ENCODE peak calls at places on chromosomes 13 and 19, in six cellular contexts. One of them, this sample, is unnamed.

GRCh38 chr19:49272204-49272603 is 52.8 kb downstream of the SLC6A16 start:
- DNase-seq in transverse colon: no peak
- DNase-seq in GM12891: no peak
- DNase-seq in suprapubic skin: no peak
- DNase-seq in H1: no peak
- DNase-seq in stomach: no peak
- DNase-seq in this sample: no peak

GRCh38 chr19:50542825-50543428 is 25.3 kb downstream of the LRRC4B start:
- DNase-seq in transverse colon: no peak
- DNase-seq in GM12891: no peak
- DNase-seq in suprapubic skin: no peak
- DNase-seq in H1: no peak
- DNase-seq in stomach: no peak
- DNase-seq in this sample: no peak

GRCh38 chr13:51271008-51271407 is 48.8 kb downstream of the FAM124A start:
- DNase-seq in transverse colon: no peak
- DNase-seq in GM12891: no peak
- DNase-seq in suprapubic skin: no peak
- DNase-seq in H1: peak; percentile 13
- DNase-seq in stomach: no peak
- DNase-seq in this sample: no peak

GRCh38 chr19:6720369-6721112 is at the start of gene C3:
- DNase-seq in transverse colon: no peak
- DNase-seq in GM12891: no peak
- DNase-seq in suprapubic skin: no peak
- DNase-seq in H1: no peak
- DNase-seq in stomach: peak; percentile 32
- DNase-seq in this sample: peak; percentile 94

GRCh38 chr19:681029-681626 is 4.9 kb downstream of the FSTL3 start:
- DNase-seq in transverse colon: peak; percentile 92
- DNase-seq in GM12891: peak; percentile 90
- DNase-seq in suprapubic skin: peak; percentile 83
- DNase-seq in H1: no peak
- DNase-seq in stomach: peak; percentile 90
- DNase-seq in this sample: no peak

GRCh38 chr19:35090160-35090794 is 25.3 kb upstream of the FXYD3 start:
- DNase-seq in transverse colon: peak; percentile 58
- DNase-seq in GM12891: peak; percentile 61
- DNase-seq in suprapubic skin: no peak
- DNase-seq in H1: peak; percentile 80
- DNase-seq in stomach: peak; percentile 69
- DNase-seq in this sample: no peak

GRCh38 chr13:53683146-53683545 is 654.5 kb downstream of the OLFM4 start:
- DNase-seq in transverse colon: no peak
- DNase-seq in GM12891: no peak
- DNase-seq in suprapubic skin: no peak
- DNase-seq in H1: no peak
- DNase-seq in stomach: no peak
- DNase-seq in this sample: no peak

GRCh38 chr19:40464059-40465024 is 1.2 kb downstream of the BLVRB start:
- DNase-seq in transverse colon: peak; percentile 93
- DNase-seq in GM12891: no peak
- DNase-seq in suprapubic skin: peak; percentile 88
- DNase-seq in H1: peak; percentile 96
- DNase-seq in stomach: peak; percentile 92
- DNase-seq in this sample: peak; percentile 90

GRCh38 chr19:35609881-35610353 is 2.6 kb upstream of the HAUS5 start:
- DNase-seq in transverse colon: no peak
- DNase-seq in GM12891: no peak
- DNase-seq in suprapubic skin: no peak
- DNase-seq in H1: no peak
- DNase-seq in stomach: no peak
- DNase-seq in this sample: no peak

GRCh38 chr19:43618921-43619261 is 538 bp downstream of the ZNF428 start:
- DNase-seq in transverse colon: no peak
- DNase-seq in GM12891: peak; percentile 68
- DNase-seq in suprapubic skin: no peak
- DNase-seq in H1: no peak
- DNase-seq in stomach: no peak
- DNase-seq in this sample: no peak

GRCh38 chr19:703651-704446 is 4.9 kb upstream of the PALM start:
- DNase-seq in transverse colon: peak; percentile 84
- DNase-seq in GM12891: peak; percentile 69
- DNase-seq in suprapubic skin: no peak
- DNase-seq in H1: peak; percentile 100
- DNase-seq in stomach: peak; percentile 84
- DNase-seq in this sample: no peak

GRCh38 chr13:109840201-109840892 is 54.0 kb upstream of the IRS2 start:
- DNase-seq in transverse colon: no peak
- DNase-seq in GM12891: no peak
- DNase-seq in suprapubic skin: no peak
- DNase-seq in H1: no peak
- DNase-seq in stomach: no peak
- DNase-seq in this sample: no peak

GRCh38 chr19:10043286-10043927 is 30.1 kb downstream of the RDH8 start:
- DNase-seq in transverse colon: no peak
- DNase-seq in GM12891: no peak
- DNase-seq in suprapubic skin: no peak
- DNase-seq in H1: no peak
- DNase-seq in stomach: no peak
- DNase-seq in this sample: no peak

GRCh38 chr13:106118050-106118449 is 417.4 kb downstream of the EFNB2 start:
- DNase-seq in transverse colon: no peak
- DNase-seq in GM12891: no peak
- DNase-seq in suprapubic skin: no peak
- DNase-seq in H1: no peak
- DNase-seq in stomach: no peak
- DNase-seq in this sample: no peak

GRCh38 chr13:102198418-102199322 is 203.2 kb downstream of the FGF14 start:
- DNase-seq in transverse colon: no peak
- DNase-seq in GM12891: no peak
- DNase-seq in suprapubic skin: no peak
- DNase-seq in H1: no peak
- DNase-seq in stomach: no peak
- DNase-seq in this sample: no peak

GRCh38 chr19:10517361-10517759 is at the start of gene S1PR5:
- DNase-seq in transverse colon: no peak
- DNase-seq in GM12891: no peak
- DNase-seq in suprapubic skin: no peak
- DNase-seq in H1: no peak
- DNase-seq in stomach: no peak
- DNase-seq in this sample: no peak

GRCh38 chr13:99464441-99464949 is 36.8 kb upstream of the TM9SF2 start:
- DNase-seq in transverse colon: no peak
- DNase-seq in GM12891: no peak
- DNase-seq in suprapubic skin: no peak
- DNase-seq in H1: no peak
- DNase-seq in stomach: no peak
- DNase-seq in this sample: no peak
- TF ChIP-seq POLR2AphosphoS5 in transverse colon: no peak
- TF ChIP-seq POLR2AphosphoS5 in GM12891: no peak
- TF ChIP-seq POLR2AphosphoS5 in suprapubic skin: no peak
- TF ChIP-seq POLR2AphosphoS5 in H1: no peak
- TF ChIP-seq POLR2AphosphoS5 in stomach: no peak
- TF ChIP-seq POLR2AphosphoS5 in this sample: no peak

GRCh38 chr19:38653028-38653571 is 5.7 kb downstream of the ACTN4 start:
- DNase-seq in transverse colon: peak; percentile 78
- DNase-seq in GM12891: no peak
- DNase-seq in suprapubic skin: no peak
- DNase-seq in H1: no peak
- DNase-seq in stomach: peak; percentile 63
- DNase-seq in this sample: no peak
- TF ChIP-seq POLR2AphosphoS5 in transverse colon: peak; percentile 18
- TF ChIP-seq POLR2AphosphoS5 in GM12891: no peak
- TF ChIP-seq POLR2AphosphoS5 in suprapubic skin: no peak
- TF ChIP-seq POLR2AphosphoS5 in H1: no peak
- TF ChIP-seq POLR2AphosphoS5 in stomach: no peak
- TF ChIP-seq POLR2AphosphoS5 in this sample: no peak

GRCh38 chr13:80276371-80277289 is 64.3 kb downstream of the SPRY2 start:
- DNase-seq in transverse colon: no peak
- DNase-seq in GM12891: no peak
- DNase-seq in suprapubic skin: no peak
- DNase-seq in H1: no peak
- DNase-seq in stomach: no peak
- DNase-seq in this sample: no peak
- TF ChIP-seq POLR2AphosphoS5 in transverse colon: no peak
- TF ChIP-seq POLR2AphosphoS5 in GM12891: no peak
- TF ChIP-seq POLR2AphosphoS5 in suprapubic skin: no peak
- TF ChIP-seq POLR2AphosphoS5 in H1: no peak
- TF ChIP-seq POLR2AphosphoS5 in stomach: no peak
- TF ChIP-seq POLR2AphosphoS5 in this sample: no peak

DNA sequence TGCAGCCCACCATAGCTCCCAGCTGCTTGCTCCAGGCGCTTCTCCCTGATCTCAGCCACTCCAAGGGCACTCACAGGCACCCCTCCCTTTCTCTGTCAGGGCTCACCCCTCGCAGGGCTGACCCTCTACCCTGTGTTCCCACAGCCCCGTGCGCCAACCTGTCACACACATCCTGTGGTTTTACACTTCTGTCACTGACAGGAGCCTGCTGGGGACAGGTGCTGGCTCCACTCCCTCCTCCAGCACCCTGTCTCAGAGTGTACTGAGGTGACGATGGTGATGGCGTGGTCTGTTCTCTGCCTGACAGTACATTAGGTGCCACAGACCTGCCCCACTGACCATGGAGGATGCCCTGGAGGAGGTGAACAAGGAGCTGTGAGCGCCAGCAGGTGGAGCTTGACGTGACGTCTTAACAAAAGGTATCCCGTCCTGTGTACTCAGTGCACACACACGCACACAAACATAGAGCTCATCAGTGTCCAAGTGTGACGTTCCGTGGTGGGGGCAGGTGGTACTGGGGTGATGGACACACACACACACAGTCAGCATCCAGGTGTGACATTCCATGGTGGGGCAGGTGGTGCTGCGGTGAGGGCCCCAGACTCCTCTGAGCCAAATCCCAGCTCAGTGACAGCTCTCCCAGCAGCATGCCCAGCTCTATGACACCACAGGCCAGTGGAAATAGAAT is 20.9 kb downstream of the C19orf44 start:
- DNase-seq in transverse colon: no peak
- DNase-seq in GM12891: no peak
- DNase-seq in suprapubic skin: no peak
- DNase-seq in H1: no peak
- DNase-seq in stomach: no peak
- DNase-seq in this sample: no peak
- TF ChIP-seq POLR2AphosphoS5 in transverse colon: no peak
- TF ChIP-seq POLR2AphosphoS5 in GM12891: peak; percentile 61
- TF ChIP-seq POLR2AphosphoS5 in suprapubic skin: no peak
- TF ChIP-seq POLR2AphosphoS5 in H1: no peak
- TF ChIP-seq POLR2AphosphoS5 in stomach: no peak
- TF ChIP-seq POLR2AphosphoS5 in this sample: no peak

GRCh38 chr19:47232422-47233211 is 1.6 kb upstream of the BBC3 start:
- DNase-seq in transverse colon: peak; percentile 46
- DNase-seq in GM12891: no peak
- DNase-seq in suprapubic skin: no peak
- DNase-seq in H1: no peak
- DNase-seq in stomach: no peak
- DNase-seq in this sample: no peak

GRCh38 chr19:47229674-47230121 is 1.3 kb downstream of the BBC3 start:
- DNase-seq in transverse colon: peak; percentile 38
- DNase-seq in GM12891: no peak
- DNase-seq in suprapubic skin: no peak
- DNase-seq in H1: no peak
- DNase-seq in stomach: no peak
- DNase-seq in this sample: no peak

GRCh38 chr19:47230921-47231214 is at the start of gene BBC3:
- DNase-seq in transverse colon: no peak
- DNase-seq in GM12891: no peak
- DNase-seq in suprapubic skin: no peak
- DNase-seq in H1: no peak
- DNase-seq in stomach: no peak
- DNase-seq in this sample: no peak

GRCh38 chr19:47230122-47230920 is 678 bp downstream of the BBC3 start:
- DNase-seq in transverse colon: peak; percentile 82
- DNase-seq in GM12891: peak; percentile 63
- DNase-seq in suprapubic skin: no peak
- DNase-seq in H1: peak; percentile 93
- DNase-seq in stomach: peak; percentile 74
- DNase-seq in this sample: no peak

DNA sequence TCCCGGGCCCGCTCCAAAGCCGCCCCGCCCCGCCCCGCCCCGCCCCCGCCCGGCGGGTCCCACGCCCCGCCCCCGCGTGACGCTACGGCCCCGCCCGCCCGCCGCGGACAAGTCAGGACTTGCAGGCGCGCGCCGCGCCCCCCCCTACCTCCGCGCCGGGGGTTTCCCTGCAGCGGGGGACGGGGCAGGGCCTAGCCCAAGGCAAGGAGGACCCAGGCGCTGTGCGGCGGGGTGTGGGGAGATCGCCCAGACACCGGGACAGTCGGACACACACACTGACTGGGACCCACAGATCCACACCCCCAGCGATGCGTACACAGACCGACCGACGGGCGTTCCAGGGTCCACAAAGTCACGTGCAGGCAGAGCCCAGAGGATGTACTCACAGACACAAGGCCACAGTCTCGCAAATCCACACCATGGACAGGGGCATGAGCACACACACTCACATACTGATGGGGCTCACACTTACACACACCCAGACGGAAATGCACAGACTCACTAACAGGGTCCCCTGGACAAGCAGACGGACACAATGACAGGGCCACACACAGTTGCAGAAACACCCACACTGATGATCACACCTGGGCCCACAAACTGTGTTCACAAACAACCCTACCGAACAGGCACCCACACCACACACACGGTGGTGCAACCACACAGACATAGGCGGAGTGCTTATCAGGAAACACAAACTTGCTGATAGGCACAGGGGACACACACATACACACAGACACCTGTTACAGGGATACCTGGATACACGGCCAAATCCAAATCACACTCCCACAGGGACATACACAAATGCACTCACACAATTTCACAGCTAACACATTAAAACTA is 436 bp upstream of the BBC3 start:
- DNase-seq in transverse colon: peak; percentile 94
- DNase-seq in GM12891: peak; percentile 76
- DNase-seq in suprapubic skin: peak; percentile 93
- DNase-seq in H1: peak; percentile 86
- DNase-seq in stomach: peak; percentile 93
- DNase-seq in this sample: peak; percentile 93
- TF ChIP-seq POLR2AphosphoS5 in transverse colon: peak; percentile 61
- TF ChIP-seq POLR2AphosphoS5 in GM12891: peak; percentile 71
- TF ChIP-seq POLR2AphosphoS5 in suprapubic skin: no peak
- TF ChIP-seq POLR2AphosphoS5 in H1: no peak
- TF ChIP-seq POLR2AphosphoS5 in stomach: peak; percentile 21
- TF ChIP-seq POLR2AphosphoS5 in this sample: peak; percentile 54